ENCODE peak calls at places on chromosomes 11 and 22, in seven cellular contexts. E is Peyer's patch, B is neural crest cell, V is B cell, M is AG04450, G is BJ, L is astrocyte of the spinal cord. D is an unnamed sample.

GRCh38 chr11:119793335-119793984 is 64.5 kb upstream of the NECTIN1 start:
- DNase-seq in E (no peak), V (no peak), G (no peak), M (no peak), B (no peak), L (no peak), D (no peak)

GRCh38 chr11:23359297-23359696 is 499.0 kb upstream of the CCDC179 start:
- DNase-seq in G (peak; percentile 74), M (peak; percentile 88), V (no peak), B (no peak), L (peak; percentile 94), E (no peak), D (no peak)

GRCh38 chr11:83583953-83584352 is 297.8 kb upstream of the CCDC90B start:
- DNase-seq in L (peak; percentile 63), B (no peak), G (peak; percentile 52), V (no peak), M (no peak), E (no peak), D (peak; percentile 36)

GRCh38 chr22:29799217-29799680 is 32.1 kb downstream of the UQCR10 start:
- DNase-seq in V (no peak), B (no peak), M (peak; percentile 86), E (peak; percentile 35), L (peak; percentile 85), G (peak; percentile 68), D (no peak)

GRCh38 chr11:73453562-73453961 is 77.4 kb downstream of the RELT start:
- DNase-seq in B (no peak), E (no peak), M (no peak), V (no peak), L (no peak), G (no peak), D (no peak)

GRCh38 chr11:105821366-105821765 is 200.7 kb downstream of the MSANTD4 start:
- DNase-seq in G (no peak), E (no peak), L (no peak), B (no peak), V (no peak), M (no peak), D (no peak)

GRCh38 chr11:73124796-73125195 is 17.3 kb downstream of the FCHSD2 start:
- DNase-seq in M (no peak), V (no peak), B (no peak), G (no peak), L (no peak), E (no peak), D (no peak)

GRCh38 chr11:120645639-120646038 is 134.1 kb downstream of the GRIK4 start:
- DNase-seq in V (no peak), E (no peak), L (peak; percentile 5), B (no peak), M (no peak), G (no peak), D (no peak)

GRCh38 chr11:88576741-88577140 is 239.2 kb upstream of the CTSC start:
- DNase-seq in L (no peak), E (no peak), M (no peak), B (no peak), G (no peak), V (no peak), D (no peak)

GRCh38 chr11:116892374-116892773 is 55.0 kb upstream of the APOA1 start:
- DNase-seq in M (no peak), L (no peak), G (no peak), B (no peak), E (no peak), V (no peak), D (no peak)

GRCh38 chr11:116893906-116894305 is 56.5 kb upstream of the APOA1 start:
- DNase-seq in L (no peak), E (no peak), M (no peak), B (no peak), V (no peak), G (no peak), D (no peak)

GRCh38 chr11:116893437-116893836 is 56.0 kb upstream of the APOA1 start:
- DNase-seq in L (no peak), M (no peak), B (no peak), G (no peak), V (no peak), E (no peak), D (no peak)

GRCh38 chr11:116896211-116896610 is 58.8 kb upstream of the APOA1 start:
- DNase-seq in L (no peak), B (no peak), M (no peak), V (no peak), G (no peak), E (no peak), D (no peak)

GRCh38 chr11:116895053-116895757 is 57.8 kb upstream of the APOA1 start:
- DNase-seq in V (peak; percentile 57), M (no peak), E (no peak), L (no peak), B (peak; percentile 21), G (no peak), D (peak; percentile 43)
- TF ChIP-seq CTCF in V (peak; percentile 20), M (peak; percentile 36), E (peak; percentile 33), L (peak; percentile 60), B (peak; percentile 45), G (peak; percentile 32), D (peak; percentile 63)

GRCh38 chr22:41248314-41248713 is 7.6 kb upstream of the CHADL start:
- DNase-seq in B (no peak), V (no peak), E (no peak), M (no peak), L (no peak), G (no peak), D (no peak)

GRCh38 chr22:41249442-41249841 is 8.7 kb upstream of the CHADL start:
- DNase-seq in G (no peak), B (no peak), M (no peak), V (no peak), L (no peak), E (no peak), D (no peak)

GRCh38 chr22:41248758-41249157 is 8.0 kb upstream of the CHADL start:
- DNase-seq in G (no peak), E (no peak), B (no peak), M (no peak), V (no peak), L (no peak), D (no peak)

GRCh38 chr22:41245917-41246499 is 5.3 kb upstream of the CHADL start:
- DNase-seq in E (no peak), V (no peak), M (no peak), G (no peak), L (no peak), B (no peak), D (no peak)

GRCh38 chr22:41247703-41248102 is 7.0 kb upstream of the CHADL start:
- DNase-seq in M (no peak), V (no peak), E (no peak), L (no peak), B (no peak), G (no peak), D (no peak)
- TF ChIP-seq CTCF in M (no peak), V (no peak), E (no peak), L (no peak), B (no peak), G (no peak), D (no peak)

GRCh38 chr11:95853138-95853537 is 62.8 kb downstream of the CEP57 start:
- DNase-seq in L (no peak), E (no peak), V (no peak), G (no peak), B (no peak), M (no peak), D (no peak)

GRCh38 chr11:95853862-95854261 is 63.6 kb downstream of the CEP57 start:
- DNase-seq in B (no peak), G (no peak), M (no peak), L (no peak), V (no peak), E (no peak), D (no peak)

GRCh38 chr11:95845168-95845567 is 54.9 kb downstream of the CEP57 start:
- DNase-seq in L (no peak), B (no peak), E (no peak), V (no peak), G (no peak), M (no peak), D (no peak)

GRCh38 chr11:95850137-95850536 is 59.8 kb downstream of the CEP57 start:
- DNase-seq in G (no peak), B (no peak), V (no peak), L (no peak), M (no peak), E (no peak), D (no peak)

GRCh38 chr11:95849087-95849825 is 59.0 kb downstream of the CEP57 start:
- DNase-seq in B (peak; percentile 15), E (no peak), L (peak; percentile 87), G (peak; percentile 27), M (no peak), V (peak; percentile 16), D (peak; percentile 15)
- TF ChIP-seq CTCF in B (peak; percentile 65), E (peak; percentile 73), L (peak; percentile 63), G (peak; percentile 57), M (peak; percentile 39), V (no peak), D (peak; percentile 50)

GRCh38 chr11:34604216-34604615 is 16.7 kb upstream of the EHF start:
- DNase-seq in V (no peak), L (no peak), G (no peak), B (no peak), E (no peak), M (no peak), D (no peak)
- TF ChIP-seq CTCF in V (no peak), L (no peak), G (no peak), B (no peak), E (no peak), M (no peak), D (no peak)

DNA sequence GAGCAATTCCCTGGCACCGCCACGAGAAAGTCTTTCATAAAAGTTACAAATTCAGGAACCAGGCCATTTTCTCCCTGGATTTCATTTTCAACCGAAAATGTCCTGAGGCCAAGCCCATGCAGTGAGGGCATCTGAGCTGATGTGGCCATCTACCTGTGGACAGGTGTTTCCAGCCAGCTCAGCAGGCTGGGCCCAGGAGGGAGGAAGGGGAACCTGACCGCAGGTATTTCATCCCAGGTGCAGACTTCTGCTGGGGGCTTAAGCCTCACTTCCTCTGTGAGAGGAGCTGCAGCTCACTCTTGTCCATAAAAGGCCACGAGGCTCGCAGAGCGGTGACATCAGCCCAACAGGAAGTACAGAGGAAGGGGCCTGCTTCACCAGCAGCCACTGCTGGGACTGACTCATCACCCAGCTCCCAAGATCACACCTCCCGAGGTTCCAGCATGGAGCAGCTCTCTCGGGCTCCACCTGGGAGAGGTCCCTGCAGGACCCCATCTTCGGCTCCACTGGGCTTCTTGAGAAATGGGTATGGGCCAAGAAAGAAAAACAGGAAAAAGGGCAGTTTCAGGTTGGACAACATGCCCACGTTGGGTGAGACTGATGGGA is 56.4 kb downstream of the MYH9 start:
- DNase-seq in E (peak; percentile 92), V (peak; percentile 81), G (peak; percentile 68), L (peak; percentile 96), B (no peak), M (peak; percentile 89), D (peak; percentile 89)
- TF ChIP-seq CTCF in E (no peak), V (no peak), G (no peak), L (no peak), B (no peak), M (no peak), D (no peak)

GRCh38 chr11:130418210-130418609 is 10.2 kb downstream of the ADAMTS8 start:
- DNase-seq in G (no peak), L (no peak), B (no peak), M (no peak), V (no peak), E (no peak), D (no peak)
- TF ChIP-seq CTCF in G (no peak), L (no peak), B (no peak), M (no peak), V (no peak), E (no peak), D (no peak)